ENCODE peak calls at places on chromosomes 4 and X, in nine cellular contexts. One of them, this sample, is unnamed.

GRCh38 chr4:184356366-184356765 is 118.0 kb downstream of the IRF2 start:
- DNase-seq in activated CD4-positive, CD25-positive, alpha-beta regulatory T cell treated with anti-CD3 and anti-CD28 coated beads, Interleukin-2, amount 50 U/mL, for 72 hours: no peak
- DNase-seq in Jurkat, Clone E6-1: no peak
- DNase-seq in stimulated activated CD4-positive, alpha-beta T cell treated with anti-CD3 and anti-CD28 coated beads, Interleukin-2, amount 100 ng/mL, for 4 hours: no peak
- DNase-seq in neural progenitor cell: no peak
- DNase-seq in HCEC 1CT: no peak
- DNase-seq in islet precursor cell: no peak
- DNase-seq in cerebellar cortex: no peak
- DNase-seq in CD4-positive, alpha-beta T cell: no peak
- DNase-seq in this sample: no peak

GRCh38 chr4:106502106-106502699 is 133.6 kb upstream of the GIMD1 start:
- DNase-seq in cerebellar cortex: peak
- DNase-seq in islet precursor cell: peak
- DNase-seq in activated CD4-positive, CD25-positive, alpha-beta regulatory T cell treated with anti-CD3 and anti-CD28 coated beads, Interleukin-2, amount 50 U/mL, for 72 hours: peak
- DNase-seq in HCEC 1CT: peak
- DNase-seq in stimulated activated CD4-positive, alpha-beta T cell treated with anti-CD3 and anti-CD28 coated beads, Interleukin-2, amount 100 ng/mL, for 4 hours: no peak
- DNase-seq in neural progenitor cell: peak
- DNase-seq in Jurkat, Clone E6-1: peak
- DNase-seq in CD4-positive, alpha-beta T cell: no peak
- DNase-seq in this sample: peak

GRCh38 chr4:7365472-7366179 is 69.1 kb downstream of the PSAPL1 start:
- DNase-seq in Jurkat, Clone E6-1: no peak
- DNase-seq in islet precursor cell: no peak
- DNase-seq in HCEC 1CT: no peak
- DNase-seq in stimulated activated CD4-positive, alpha-beta T cell treated with anti-CD3 and anti-CD28 coated beads, Interleukin-2, amount 100 ng/mL, for 4 hours: no peak
- DNase-seq in cerebellar cortex: peak
- DNase-seq in activated CD4-positive, CD25-positive, alpha-beta regulatory T cell treated with anti-CD3 and anti-CD28 coated beads, Interleukin-2, amount 50 U/mL, for 72 hours: no peak
- DNase-seq in CD4-positive, alpha-beta T cell: no peak
- DNase-seq in neural progenitor cell: no peak
- DNase-seq in this sample: no peak

GRCh38 chr4:113397114-113397701 is 347.8 kb downstream of the ANK2 start:
- DNase-seq in HCEC 1CT: no peak
- DNase-seq in neural progenitor cell: no peak
- DNase-seq in cerebellar cortex: no peak
- DNase-seq in stimulated activated CD4-positive, alpha-beta T cell treated with anti-CD3 and anti-CD28 coated beads, Interleukin-2, amount 100 ng/mL, for 4 hours: no peak
- DNase-seq in islet precursor cell: no peak
- DNase-seq in Jurkat, Clone E6-1: no peak
- DNase-seq in CD4-positive, alpha-beta T cell: no peak
- DNase-seq in activated CD4-positive, CD25-positive, alpha-beta regulatory T cell treated with anti-CD3 and anti-CD28 coated beads, Interleukin-2, amount 50 U/mL, for 72 hours: no peak
- DNase-seq in this sample: no peak

GRCh38 chr4:71907782-71908181 is 123.9 kb upstream of the GC start:
- DNase-seq in neural progenitor cell: no peak
- DNase-seq in Jurkat, Clone E6-1: no peak
- DNase-seq in CD4-positive, alpha-beta T cell: no peak
- DNase-seq in stimulated activated CD4-positive, alpha-beta T cell treated with anti-CD3 and anti-CD28 coated beads, Interleukin-2, amount 100 ng/mL, for 4 hours: no peak
- DNase-seq in activated CD4-positive, CD25-positive, alpha-beta regulatory T cell treated with anti-CD3 and anti-CD28 coated beads, Interleukin-2, amount 50 U/mL, for 72 hours: no peak
- DNase-seq in islet precursor cell: no peak
- DNase-seq in cerebellar cortex: no peak
- DNase-seq in HCEC 1CT: no peak
- DNase-seq in this sample: no peak

GRCh38 chr4:127139788-127140286 is 492.9 kb upstream of the INTU start:
- DNase-seq in neural progenitor cell: peak
- DNase-seq in Jurkat, Clone E6-1: no peak
- DNase-seq in stimulated activated CD4-positive, alpha-beta T cell treated with anti-CD3 and anti-CD28 coated beads, Interleukin-2, amount 100 ng/mL, for 4 hours: no peak
- DNase-seq in cerebellar cortex: no peak
- DNase-seq in activated CD4-positive, CD25-positive, alpha-beta regulatory T cell treated with anti-CD3 and anti-CD28 coated beads, Interleukin-2, amount 50 U/mL, for 72 hours: no peak
- DNase-seq in HCEC 1CT: no peak
- DNase-seq in islet precursor cell: no peak
- DNase-seq in CD4-positive, alpha-beta T cell: no peak
- DNase-seq in this sample: no peak

GRCh38 chr4:107931775-107932321 is 499 bp downstream of the CYP2U1 start:
- DNase-seq in activated CD4-positive, CD25-positive, alpha-beta regulatory T cell treated with anti-CD3 and anti-CD28 coated beads, Interleukin-2, amount 50 U/mL, for 72 hours: peak
- DNase-seq in islet precursor cell: no peak
- DNase-seq in neural progenitor cell: no peak
- DNase-seq in Jurkat, Clone E6-1: peak
- DNase-seq in HCEC 1CT: no peak
- DNase-seq in stimulated activated CD4-positive, alpha-beta T cell treated with anti-CD3 and anti-CD28 coated beads, Interleukin-2, amount 100 ng/mL, for 4 hours: peak
- DNase-seq in CD4-positive, alpha-beta T cell: no peak
- DNase-seq in cerebellar cortex: peak
- DNase-seq in this sample: no peak

GRCh38 chr4:101806914-101807313 is 16.4 kb downstream of the BANK1 start:
- DNase-seq in HCEC 1CT: no peak
- DNase-seq in islet precursor cell: no peak
- DNase-seq in cerebellar cortex: no peak
- DNase-seq in stimulated activated CD4-positive, alpha-beta T cell treated with anti-CD3 and anti-CD28 coated beads, Interleukin-2, amount 100 ng/mL, for 4 hours: no peak
- DNase-seq in CD4-positive, alpha-beta T cell: no peak
- DNase-seq in Jurkat, Clone E6-1: no peak
- DNase-seq in neural progenitor cell: no peak
- DNase-seq in activated CD4-positive, CD25-positive, alpha-beta regulatory T cell treated with anti-CD3 and anti-CD28 coated beads, Interleukin-2, amount 50 U/mL, for 72 hours: no peak
- DNase-seq in this sample: no peak

GRCh38 chr4:128471576-128471975 is 184.0 kb upstream of the PGRMC2 start:
- DNase-seq in islet precursor cell: no peak
- DNase-seq in activated CD4-positive, CD25-positive, alpha-beta regulatory T cell treated with anti-CD3 and anti-CD28 coated beads, Interleukin-2, amount 50 U/mL, for 72 hours: no peak
- DNase-seq in neural progenitor cell: no peak
- DNase-seq in CD4-positive, alpha-beta T cell: no peak
- DNase-seq in HCEC 1CT: no peak
- DNase-seq in cerebellar cortex: no peak
- DNase-seq in stimulated activated CD4-positive, alpha-beta T cell treated with anti-CD3 and anti-CD28 coated beads, Interleukin-2, amount 100 ng/mL, for 4 hours: no peak
- DNase-seq in Jurkat, Clone E6-1: no peak
- DNase-seq in this sample: peak

GRCh38 chr4:54547299-54548097 is 110.3 kb upstream of the KIT start:
- DNase-seq in HCEC 1CT: no peak
- DNase-seq in activated CD4-positive, CD25-positive, alpha-beta regulatory T cell treated with anti-CD3 and anti-CD28 coated beads, Interleukin-2, amount 50 U/mL, for 72 hours: no peak
- DNase-seq in CD4-positive, alpha-beta T cell: no peak
- DNase-seq in Jurkat, Clone E6-1: peak
- DNase-seq in stimulated activated CD4-positive, alpha-beta T cell treated with anti-CD3 and anti-CD28 coated beads, Interleukin-2, amount 100 ng/mL, for 4 hours: no peak
- DNase-seq in islet precursor cell: peak
- DNase-seq in neural progenitor cell: no peak
- DNase-seq in cerebellar cortex: no peak
- DNase-seq in this sample: no peak

GRCh38 chr4:124641715-124642380 is 70.7 kb downstream of the ANKRD50 start:
- DNase-seq in HCEC 1CT: peak
- DNase-seq in cerebellar cortex: no peak
- DNase-seq in islet precursor cell: no peak
- DNase-seq in activated CD4-positive, CD25-positive, alpha-beta regulatory T cell treated with anti-CD3 and anti-CD28 coated beads, Interleukin-2, amount 50 U/mL, for 72 hours: no peak
- DNase-seq in Jurkat, Clone E6-1: no peak
- DNase-seq in stimulated activated CD4-positive, alpha-beta T cell treated with anti-CD3 and anti-CD28 coated beads, Interleukin-2, amount 100 ng/mL, for 4 hours: no peak
- DNase-seq in CD4-positive, alpha-beta T cell: no peak
- DNase-seq in neural progenitor cell: no peak
- DNase-seq in this sample: peak

GRCh38 chrX:43615677-43616076 is 40.4 kb upstream of the MAOA start:
- DNase-seq in islet precursor cell: no peak
- DNase-seq in stimulated activated CD4-positive, alpha-beta T cell treated with anti-CD3 and anti-CD28 coated beads, Interleukin-2, amount 100 ng/mL, for 4 hours: no peak
- DNase-seq in Jurkat, Clone E6-1: no peak
- DNase-seq in HCEC 1CT: no peak
- DNase-seq in CD4-positive, alpha-beta T cell: no peak
- DNase-seq in cerebellar cortex: peak
- DNase-seq in neural progenitor cell: no peak
- DNase-seq in activated CD4-positive, CD25-positive, alpha-beta regulatory T cell treated with anti-CD3 and anti-CD28 coated beads, Interleukin-2, amount 50 U/mL, for 72 hours: no peak
- DNase-seq in this sample: no peak

GRCh38 chrX:113133316-113133715 is 292.7 kb upstream of the AMOT start:
- DNase-seq in HCEC 1CT: no peak
- DNase-seq in stimulated activated CD4-positive, alpha-beta T cell treated with anti-CD3 and anti-CD28 coated beads, Interleukin-2, amount 100 ng/mL, for 4 hours: no peak
- DNase-seq in cerebellar cortex: no peak
- DNase-seq in activated CD4-positive, CD25-positive, alpha-beta regulatory T cell treated with anti-CD3 and anti-CD28 coated beads, Interleukin-2, amount 50 U/mL, for 72 hours: no peak
- DNase-seq in islet precursor cell: no peak
- DNase-seq in Jurkat, Clone E6-1: no peak
- DNase-seq in neural progenitor cell: no peak
- DNase-seq in CD4-positive, alpha-beta T cell: no peak
- DNase-seq in this sample: no peak

GRCh38 chr4:48680848-48681568 is 99.1 kb downstream of the FRYL start:
- DNase-seq in activated CD4-positive, CD25-positive, alpha-beta regulatory T cell treated with anti-CD3 and anti-CD28 coated beads, Interleukin-2, amount 50 U/mL, for 72 hours: no peak
- DNase-seq in neural progenitor cell: no peak
- DNase-seq in HCEC 1CT: no peak
- DNase-seq in islet precursor cell: no peak
- DNase-seq in Jurkat, Clone E6-1: no peak
- DNase-seq in cerebellar cortex: no peak
- DNase-seq in CD4-positive, alpha-beta T cell: no peak
- DNase-seq in stimulated activated CD4-positive, alpha-beta T cell treated with anti-CD3 and anti-CD28 coated beads, Interleukin-2, amount 100 ng/mL, for 4 hours: no peak
- DNase-seq in this sample: no peak

GRCh38 chr4:60657802-60658201 is 542.3 kb upstream of the ADGRL3 start:
- DNase-seq in cerebellar cortex: no peak
- DNase-seq in islet precursor cell: no peak
- DNase-seq in stimulated activated CD4-positive, alpha-beta T cell treated with anti-CD3 and anti-CD28 coated beads, Interleukin-2, amount 100 ng/mL, for 4 hours: no peak
- DNase-seq in activated CD4-positive, CD25-positive, alpha-beta regulatory T cell treated with anti-CD3 and anti-CD28 coated beads, Interleukin-2, amount 50 U/mL, for 72 hours: no peak
- DNase-seq in neural progenitor cell: no peak
- DNase-seq in HCEC 1CT: no peak
- DNase-seq in CD4-positive, alpha-beta T cell: no peak
- DNase-seq in Jurkat, Clone E6-1: no peak
- DNase-seq in this sample: peak

GRCh38 chr4:174136013-174136412 is 147.5 kb downstream of the FBXO8 start:
- DNase-seq in cerebellar cortex: no peak
- DNase-seq in Jurkat, Clone E6-1: no peak
- DNase-seq in activated CD4-positive, CD25-positive, alpha-beta regulatory T cell treated with anti-CD3 and anti-CD28 coated beads, Interleukin-2, amount 50 U/mL, for 72 hours: no peak
- DNase-seq in neural progenitor cell: peak
- DNase-seq in HCEC 1CT: no peak
- DNase-seq in islet precursor cell: peak
- DNase-seq in stimulated activated CD4-positive, alpha-beta T cell treated with anti-CD3 and anti-CD28 coated beads, Interleukin-2, amount 100 ng/mL, for 4 hours: no peak
- DNase-seq in CD4-positive, alpha-beta T cell: no peak
- DNase-seq in this sample: peak

GRCh38 chr4:83862471-83862870 is 326.6 kb downstream of the GPAT3 start:
- DNase-seq in Jurkat, Clone E6-1: no peak
- DNase-seq in activated CD4-positive, CD25-positive, alpha-beta regulatory T cell treated with anti-CD3 and anti-CD28 coated beads, Interleukin-2, amount 50 U/mL, for 72 hours: no peak
- DNase-seq in CD4-positive, alpha-beta T cell: no peak
- DNase-seq in neural progenitor cell: no peak
- DNase-seq in islet precursor cell: peak
- DNase-seq in stimulated activated CD4-positive, alpha-beta T cell treated with anti-CD3 and anti-CD28 coated beads, Interleukin-2, amount 100 ng/mL, for 4 hours: no peak
- DNase-seq in cerebellar cortex: no peak
- DNase-seq in HCEC 1CT: no peak
- DNase-seq in this sample: no peak

GRCh38 chr4:126727461-126727860 is 905.3 kb upstream of the INTU start:
- DNase-seq in cerebellar cortex: no peak
- DNase-seq in activated CD4-positive, CD25-positive, alpha-beta regulatory T cell treated with anti-CD3 and anti-CD28 coated beads, Interleukin-2, amount 50 U/mL, for 72 hours: no peak
- DNase-seq in neural progenitor cell: no peak
- DNase-seq in stimulated activated CD4-positive, alpha-beta T cell treated with anti-CD3 and anti-CD28 coated beads, Interleukin-2, amount 100 ng/mL, for 4 hours: no peak
- DNase-seq in Jurkat, Clone E6-1: no peak
- DNase-seq in islet precursor cell: no peak
- DNase-seq in CD4-positive, alpha-beta T cell: no peak
- DNase-seq in HCEC 1CT: peak
- DNase-seq in this sample: peak

GRCh38 chr4:6270691-6271121 is 1.1 kb downstream of the WFS1 start:
- DNase-seq in islet precursor cell: no peak
- DNase-seq in CD4-positive, alpha-beta T cell: no peak
- DNase-seq in cerebellar cortex: no peak
- DNase-seq in stimulated activated CD4-positive, alpha-beta T cell treated with anti-CD3 and anti-CD28 coated beads, Interleukin-2, amount 100 ng/mL, for 4 hours: no peak
- DNase-seq in HCEC 1CT: no peak
- DNase-seq in neural progenitor cell: no peak
- DNase-seq in activated CD4-positive, CD25-positive, alpha-beta regulatory T cell treated with anti-CD3 and anti-CD28 coated beads, Interleukin-2, amount 50 U/mL, for 72 hours: no peak
- DNase-seq in Jurkat, Clone E6-1: no peak
- DNase-seq in this sample: peak

GRCh38 chr4:95549246-95550138 is 719 bp upstream of the UNC5C start:
- DNase-seq in neural progenitor cell: peak
- DNase-seq in Jurkat, Clone E6-1: no peak
- DNase-seq in cerebellar cortex: no peak
- DNase-seq in islet precursor cell: no peak
- DNase-seq in CD4-positive, alpha-beta T cell: no peak
- DNase-seq in stimulated activated CD4-positive, alpha-beta T cell treated with anti-CD3 and anti-CD28 coated beads, Interleukin-2, amount 100 ng/mL, for 4 hours: no peak
- DNase-seq in HCEC 1CT: no peak
- DNase-seq in activated CD4-positive, CD25-positive, alpha-beta regulatory T cell treated with anti-CD3 and anti-CD28 coated beads, Interleukin-2, amount 50 U/mL, for 72 hours: no peak
- DNase-seq in this sample: no peak